ENCODE peak calls at places on chromosomes 7 and 10, in six cellular contexts. One of them, this sample, is unnamed.

GRCh38 chr10:42802889-42803288 is 20.3 kb downstream of the BMS1 start:
- DNase-seq in activated CD4-positive, alpha-beta T cell treated with anti-CD3 and anti-CD28 coated beads, Interleukin-2, amount 50 U/mL, for 48 hours: no peak
- DNase-seq in nephron progenitor cell: no peak
- DNase-seq in fibroblast of lung: no peak
- DNase-seq in left ventricle myocardium inferior: no peak
- DNase-seq in choroid plexus epithelial cell: no peak
- DNase-seq in this sample: no peak

GRCh38 chr10:73232887-73233286 is 14.2 kb downstream of the DNAJC9 start:
- DNase-seq in choroid plexus epithelial cell: peak
- DNase-seq in fibroblast of lung: no peak
- DNase-seq in activated CD4-positive, alpha-beta T cell treated with anti-CD3 and anti-CD28 coated beads, Interleukin-2, amount 50 U/mL, for 48 hours: no peak
- DNase-seq in left ventricle myocardium inferior: no peak
- DNase-seq in nephron progenitor cell: no peak
- DNase-seq in this sample: no peak

GRCh38 chr10:103598654-103599115 is 105.2 kb downstream of the NEURL1 start:
- DNase-seq in left ventricle myocardium inferior: no peak
- DNase-seq in activated CD4-positive, alpha-beta T cell treated with anti-CD3 and anti-CD28 coated beads, Interleukin-2, amount 50 U/mL, for 48 hours: peak
- DNase-seq in nephron progenitor cell: peak
- DNase-seq in choroid plexus epithelial cell: peak
- DNase-seq in fibroblast of lung: peak
- DNase-seq in this sample: no peak

GRCh38 chr10:124614003-124614659 is 130.0 kb downstream of the FAM53B start:
- DNase-seq in fibroblast of lung: no peak
- DNase-seq in choroid plexus epithelial cell: no peak
- DNase-seq in activated CD4-positive, alpha-beta T cell treated with anti-CD3 and anti-CD28 coated beads, Interleukin-2, amount 50 U/mL, for 48 hours: peak
- DNase-seq in left ventricle myocardium inferior: no peak
- DNase-seq in nephron progenitor cell: no peak
- DNase-seq in this sample: no peak

GRCh38 chr7:18212788-18213187 is 185.1 kb upstream of the PRPS1L1 start:
- DNase-seq in choroid plexus epithelial cell: peak
- DNase-seq in fibroblast of lung: peak
- DNase-seq in left ventricle myocardium inferior: no peak
- DNase-seq in activated CD4-positive, alpha-beta T cell treated with anti-CD3 and anti-CD28 coated beads, Interleukin-2, amount 50 U/mL, for 48 hours: no peak
- DNase-seq in nephron progenitor cell: no peak
- DNase-seq in this sample: no peak

GRCh38 chr7:140358024-140358770 is 40.1 kb downstream of the SLC37A3 start:
- DNase-seq in fibroblast of lung: no peak
- DNase-seq in nephron progenitor cell: no peak
- DNase-seq in choroid plexus epithelial cell: no peak
- DNase-seq in left ventricle myocardium inferior: no peak
- DNase-seq in activated CD4-positive, alpha-beta T cell treated with anti-CD3 and anti-CD28 coated beads, Interleukin-2, amount 50 U/mL, for 48 hours: peak
- DNase-seq in this sample: no peak

GRCh38 chr10:110600487-110601101 is 33.1 kb downstream of the SMC3 start:
- DNase-seq in activated CD4-positive, alpha-beta T cell treated with anti-CD3 and anti-CD28 coated beads, Interleukin-2, amount 50 U/mL, for 48 hours: no peak
- DNase-seq in fibroblast of lung: peak
- DNase-seq in left ventricle myocardium inferior: no peak
- DNase-seq in choroid plexus epithelial cell: peak
- DNase-seq in nephron progenitor cell: peak
- DNase-seq in this sample: no peak

GRCh38 chr7:38451840-38452239 is 178.4 kb upstream of the TARP start:
- DNase-seq in fibroblast of lung: peak
- DNase-seq in nephron progenitor cell: no peak
- DNase-seq in left ventricle myocardium inferior: no peak
- DNase-seq in activated CD4-positive, alpha-beta T cell treated with anti-CD3 and anti-CD28 coated beads, Interleukin-2, amount 50 U/mL, for 48 hours: no peak
- DNase-seq in choroid plexus epithelial cell: peak
- DNase-seq in this sample: no peak

GRCh38 chr7:84811427-84811826 is 375.4 kb downstream of the SEMA3D start:
- DNase-seq in nephron progenitor cell: no peak
- DNase-seq in fibroblast of lung: no peak
- DNase-seq in choroid plexus epithelial cell: no peak
- DNase-seq in activated CD4-positive, alpha-beta T cell treated with anti-CD3 and anti-CD28 coated beads, Interleukin-2, amount 50 U/mL, for 48 hours: no peak
- DNase-seq in left ventricle myocardium inferior: no peak
- DNase-seq in this sample: no peak

GRCh38 chr10:77983384-77984341 is 45.7 kb downstream of the POLR3A start:
- DNase-seq in fibroblast of lung: peak
- DNase-seq in left ventricle myocardium inferior: no peak
- DNase-seq in choroid plexus epithelial cell: peak
- DNase-seq in nephron progenitor cell: no peak
- DNase-seq in activated CD4-positive, alpha-beta T cell treated with anti-CD3 and anti-CD28 coated beads, Interleukin-2, amount 50 U/mL, for 48 hours: no peak
- DNase-seq in this sample: no peak

GRCh38 chr7:80127412-80128150 is 7.0 kb upstream of the GNAI1 start:
- DNase-seq in nephron progenitor cell: no peak
- DNase-seq in activated CD4-positive, alpha-beta T cell treated with anti-CD3 and anti-CD28 coated beads, Interleukin-2, amount 50 U/mL, for 48 hours: no peak
- DNase-seq in left ventricle myocardium inferior: no peak
- DNase-seq in fibroblast of lung: no peak
- DNase-seq in choroid plexus epithelial cell: peak
- DNase-seq in this sample: no peak

GRCh38 chr10:130354976-130355795 is 219.0 kb downstream of the GLRX3 start:
- DNase-seq in left ventricle myocardium inferior: no peak
- DNase-seq in nephron progenitor cell: no peak
- DNase-seq in activated CD4-positive, alpha-beta T cell treated with anti-CD3 and anti-CD28 coated beads, Interleukin-2, amount 50 U/mL, for 48 hours: no peak
- DNase-seq in fibroblast of lung: no peak
- DNase-seq in choroid plexus epithelial cell: no peak
- DNase-seq in this sample: no peak

GRCh38 chr10:105328441-105328840 is 687.4 kb downstream of the SORCS3 start:
- DNase-seq in choroid plexus epithelial cell: no peak
- DNase-seq in nephron progenitor cell: no peak
- DNase-seq in activated CD4-positive, alpha-beta T cell treated with anti-CD3 and anti-CD28 coated beads, Interleukin-2, amount 50 U/mL, for 48 hours: no peak
- DNase-seq in fibroblast of lung: no peak
- DNase-seq in left ventricle myocardium inferior: no peak
- DNase-seq in this sample: no peak

GRCh38 chr10:129933456-129934092 is 30.5 kb downstream of the EBF3 start:
- DNase-seq in left ventricle myocardium inferior: peak
- DNase-seq in choroid plexus epithelial cell: no peak
- DNase-seq in nephron progenitor cell: no peak
- DNase-seq in fibroblast of lung: no peak
- DNase-seq in activated CD4-positive, alpha-beta T cell treated with anti-CD3 and anti-CD28 coated beads, Interleukin-2, amount 50 U/mL, for 48 hours: no peak
- DNase-seq in this sample: no peak

GRCh38 chr7:124671976-124672375 is 93.6 kb downstream of the GPR37 start:
- DNase-seq in activated CD4-positive, alpha-beta T cell treated with anti-CD3 and anti-CD28 coated beads, Interleukin-2, amount 50 U/mL, for 48 hours: no peak
- DNase-seq in fibroblast of lung: no peak
- DNase-seq in nephron progenitor cell: no peak
- DNase-seq in left ventricle myocardium inferior: no peak
- DNase-seq in choroid plexus epithelial cell: no peak
- DNase-seq in this sample: no peak

This sample was measured in T follicular helper cell.